ENCODE peak calls at places on chromosomes 1 and 21, in four cellular contexts. One of them, this sample, is unnamed.

GRCh38 chr1:23673086-23673813 is 18.4 kb upstream of the RPL11 start:
- DNase-seq in HepG2: peak
- DNase-seq in H1: peak
- DNase-seq in GM12878: no peak
- DNase-seq in this sample: peak

GRCh38 chr1:230242317-230242716 is 175.3 kb downstream of the GALNT2 start:
- DNase-seq in HepG2: no peak
- DNase-seq in H1: peak
- DNase-seq in GM12878: no peak
- DNase-seq in this sample: no peak

GRCh38 chr21:33940164-33940563 is 24.6 kb upstream of the ATP5PO start:
- DNase-seq in HepG2: no peak
- DNase-seq in H1: peak
- DNase-seq in GM12878: no peak
- DNase-seq in this sample: no peak

GRCh38 chr1:215605011-215605621 is 38.0 kb downstream of the KCTD3 start:
- DNase-seq in HepG2: no peak
- DNase-seq in H1: no peak
- DNase-seq in GM12878: no peak
- DNase-seq in this sample: no peak

GRCh38 chr1:35537788-35538187 is 19.4 kb downstream of the KIAA0319L start:
- DNase-seq in HepG2: no peak
- DNase-seq in H1: no peak
- DNase-seq in GM12878: no peak
- DNase-seq in this sample: no peak

GRCh38 chr1:182955596-182956588 is 2.9 kb upstream of the SHCBP1L start:
- DNase-seq in HepG2: no peak
- DNase-seq in H1: no peak
- DNase-seq in GM12878: no peak
- DNase-seq in this sample: no peak

GRCh38 chr1:184745929-184746583 is 8.6 kb downstream of the EDEM3 start:
- DNase-seq in HepG2: peak
- DNase-seq in H1: no peak
- DNase-seq in GM12878: peak
- DNase-seq in this sample: no peak

GRCh38 chr1:204728456-204728855 is 42.9 kb upstream of the LRRN2 start:
- DNase-seq in HepG2: no peak
- DNase-seq in H1: no peak
- DNase-seq in GM12878: no peak
- DNase-seq in this sample: no peak

GRCh38 chr1:26951216-26951615 is 9.1 kb downstream of the KDF1 start:
- DNase-seq in HepG2: no peak
- DNase-seq in H1: no peak
- DNase-seq in GM12878: no peak
- DNase-seq in this sample: no peak

GRCh38 chr1:47830856-47831255 is 166.3 kb downstream of the TRABD2B start:
- DNase-seq in HepG2: no peak
- DNase-seq in H1: no peak
- DNase-seq in GM12878: no peak
- DNase-seq in this sample: no peak

GRCh38 chr1:9128161-9128519 is 762 bp downstream of the GPR157 start:
- DNase-seq in HepG2: no peak
- DNase-seq in H1: peak
- DNase-seq in GM12878: no peak
- DNase-seq in this sample: no peak

GRCh38 chr1:29586215-29586614 is 349.9 kb downstream of the PTPRU start:
- DNase-seq in HepG2: no peak
- DNase-seq in H1: peak
- DNase-seq in GM12878: no peak
- DNase-seq in this sample: no peak

GRCh38 chr1:37877991-37878544 is 18.7 kb upstream of the MTF1 start:
- DNase-seq in HepG2: no peak
- DNase-seq in H1: no peak
- DNase-seq in GM12878: no peak
- DNase-seq in this sample: no peak

GRCh38 chr1:156767879-156768608 is 709 bp downstream of the PRCC start:
- DNase-seq in HepG2: no peak
- DNase-seq in H1: peak
- DNase-seq in GM12878: no peak
- DNase-seq in this sample: peak

GRCh38 chr1:38623529-38623928 is 236.0 kb downstream of the RRAGC start:
- DNase-seq in HepG2: no peak
- DNase-seq in H1: no peak
- DNase-seq in GM12878: no peak
- DNase-seq in this sample: no peak

GRCh38 chr1:147822292-147822691 is 61.9 kb upstream of the GJA5 start:
- DNase-seq in HepG2: no peak
- DNase-seq in H1: no peak
- DNase-seq in GM12878: no peak
- DNase-seq in this sample: no peak

GRCh38 chr1:147826259-147826658 is 65.9 kb upstream of the GJA5 start:
- DNase-seq in HepG2: no peak
- DNase-seq in H1: no peak
- DNase-seq in GM12878: no peak
- DNase-seq in this sample: no peak

GRCh38 chr1:147824776-147825175 is 64.4 kb upstream of the GJA5 start:
- DNase-seq in HepG2: no peak
- DNase-seq in H1: no peak
- DNase-seq in GM12878: no peak
- DNase-seq in this sample: no peak

GRCh38 chr1:147821883-147822282 is 61.5 kb upstream of the GJA5 start:
- DNase-seq in HepG2: no peak
- DNase-seq in H1: no peak
- DNase-seq in GM12878: no peak
- DNase-seq in this sample: no peak

GRCh38 chr1:147825586-147825985 is 65.2 kb upstream of the GJA5 start:
- DNase-seq in HepG2: no peak
- DNase-seq in H1: no peak
- DNase-seq in GM12878: no peak
- DNase-seq in this sample: no peak
- TF ChIP-seq CBX5 in HepG2: no peak
- TF ChIP-seq CBX5 in H1: no peak
- TF ChIP-seq CBX5 in GM12878: no peak
- TF ChIP-seq CBX5 in this sample: no peak

DNA sequence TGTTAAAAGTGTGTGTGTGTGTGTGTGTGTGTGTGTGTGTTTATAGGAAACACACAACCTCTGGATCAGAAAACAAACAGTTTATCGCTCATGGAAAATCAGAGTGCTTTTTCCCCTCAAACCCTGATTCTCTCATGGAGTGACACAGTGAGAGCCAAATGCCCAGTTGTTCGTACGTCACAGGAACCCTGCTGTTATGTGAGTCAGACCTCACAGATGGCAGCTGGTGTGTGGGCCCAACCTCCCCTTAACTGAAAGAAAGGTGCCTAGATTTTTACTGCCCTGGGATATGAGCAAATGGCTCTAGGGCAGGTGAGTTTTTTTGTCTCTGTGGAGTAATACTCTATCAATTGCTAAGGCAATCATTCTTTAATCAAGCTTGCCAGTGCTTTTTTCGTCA is 1788.1 kb downstream of the BRINP3 start:
- DNase-seq in HepG2: no peak
- DNase-seq in H1: no peak
- DNase-seq in GM12878: no peak
- DNase-seq in this sample: no peak
- TF ChIP-seq CBX5 in HepG2: no peak
- TF ChIP-seq CBX5 in H1: no peak
- TF ChIP-seq CBX5 in GM12878: no peak
- TF ChIP-seq CBX5 in this sample: no peak

DNA sequence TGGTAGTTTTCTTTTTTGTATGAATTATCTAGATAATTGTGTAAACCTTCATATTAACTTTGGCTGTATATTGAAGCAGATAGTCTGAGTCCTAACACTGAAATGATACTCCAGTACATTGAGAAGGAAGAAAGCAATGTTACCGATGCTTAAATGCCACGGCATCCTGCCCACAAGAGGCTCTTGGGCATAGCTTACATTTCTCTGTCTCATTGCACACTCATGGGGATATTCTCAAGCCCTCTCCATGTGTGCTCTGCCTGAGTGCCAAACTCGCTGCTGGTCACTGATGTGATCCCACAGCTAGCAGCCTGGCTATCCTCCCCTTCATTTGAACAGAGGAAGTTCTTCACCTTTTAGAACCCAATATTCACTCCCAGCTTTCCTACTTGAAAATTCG is 179.4 kb downstream of the TGFB2 start:
- DNase-seq in HepG2: no peak
- DNase-seq in H1: no peak
- DNase-seq in GM12878: no peak
- DNase-seq in this sample: no peak
- TF ChIP-seq CBX5 in HepG2: no peak
- TF ChIP-seq CBX5 in H1: no peak
- TF ChIP-seq CBX5 in GM12878: no peak
- TF ChIP-seq CBX5 in this sample: no peak

GRCh38 chr1:91499346-91499745 is 1.3 kb upstream of the CDC7 start:
- DNase-seq in HepG2: peak
- DNase-seq in H1: no peak
- DNase-seq in GM12878: no peak
- DNase-seq in this sample: no peak

GRCh38 chr1:91498035-91498434 is 2.6 kb upstream of the CDC7 start:
- DNase-seq in HepG2: peak
- DNase-seq in H1: no peak
- DNase-seq in GM12878: no peak
- DNase-seq in this sample: no peak

GRCh38 chr1:91499904-91500755 is 521 bp upstream of the CDC7 start:
- DNase-seq in HepG2: peak
- DNase-seq in H1: no peak
- DNase-seq in GM12878: no peak
- DNase-seq in this sample: peak

GRCh38 chr1:91500756-91501526 is at the start of gene CDC7:
- DNase-seq in HepG2: peak
- DNase-seq in H1: peak
- DNase-seq in GM12878: peak
- DNase-seq in this sample: peak

GRCh38 chr1:91498498-91499245 is 2.0 kb upstream of the CDC7 start:
- DNase-seq in HepG2: peak
- DNase-seq in H1: no peak
- DNase-seq in GM12878: no peak
- DNase-seq in this sample: no peak
- TF ChIP-seq CBX5 in HepG2: no peak
- TF ChIP-seq CBX5 in H1: no peak
- TF ChIP-seq CBX5 in GM12878: no peak
- TF ChIP-seq CBX5 in this sample: no peak

GRCh38 chr1:7232441-7232840 is 447.2 kb downstream of the CAMTA1 start:
- DNase-seq in HepG2: no peak
- DNase-seq in H1: no peak
- DNase-seq in GM12878: no peak
- DNase-seq in this sample: no peak
- TF ChIP-seq CBX5 in HepG2: no peak
- TF ChIP-seq CBX5 in H1: no peak
- TF ChIP-seq CBX5 in GM12878: no peak
- TF ChIP-seq CBX5 in this sample: no peak

DNA sequence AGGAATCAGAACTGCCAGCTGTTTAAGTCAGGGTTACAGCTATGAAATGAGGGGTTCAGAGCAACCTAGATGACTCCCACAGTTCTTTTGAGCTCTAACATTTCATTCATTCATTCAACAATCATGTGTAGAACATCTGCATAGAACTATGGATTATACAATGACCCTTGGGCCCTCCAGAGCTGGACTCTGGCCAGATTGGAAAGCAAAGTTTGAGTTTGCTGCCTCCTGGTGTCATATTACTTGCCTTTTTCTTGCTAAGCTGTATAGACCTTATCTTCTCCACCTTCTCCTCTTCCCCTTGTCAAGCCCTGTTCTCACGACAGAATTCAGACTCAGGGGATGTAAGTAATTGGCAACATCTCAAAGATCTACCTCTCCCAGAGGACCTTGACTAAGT is 4.0 kb downstream of the CASQ2 start:
- DNase-seq in HepG2: peak
- DNase-seq in H1: no peak
- DNase-seq in GM12878: no peak
- DNase-seq in this sample: peak
- TF ChIP-seq CBX5 in HepG2: no peak
- TF ChIP-seq CBX5 in H1: no peak
- TF ChIP-seq CBX5 in GM12878: no peak
- TF ChIP-seq CBX5 in this sample: no peak

DNA sequence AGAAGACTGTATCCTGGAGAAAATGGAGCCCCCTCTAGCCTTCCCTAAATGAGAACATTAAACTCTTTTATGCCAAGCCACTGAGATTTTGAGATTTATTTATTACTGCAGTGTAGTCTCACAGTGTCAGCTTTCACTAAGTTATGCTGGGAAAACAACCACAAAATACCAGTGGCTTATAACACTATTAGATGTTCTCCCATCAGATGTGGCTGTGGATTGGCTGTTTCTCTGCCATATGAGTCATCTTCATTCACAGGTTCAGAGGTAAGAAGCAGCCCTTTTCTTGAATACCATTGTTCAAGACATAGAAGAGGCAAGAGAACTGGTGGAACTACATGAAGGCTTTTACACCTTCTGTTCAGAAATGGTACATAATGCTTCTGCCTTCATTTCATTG is 32.1 kb upstream of the ST6GALNAC5 start:
- DNase-seq in HepG2: no peak
- DNase-seq in H1: no peak
- DNase-seq in GM12878: no peak
- DNase-seq in this sample: no peak
- TF ChIP-seq CBX5 in HepG2: no peak
- TF ChIP-seq CBX5 in H1: no peak
- TF ChIP-seq CBX5 in GM12878: no peak
- TF ChIP-seq CBX5 in this sample: no peak

GRCh38 chr1:219322766-219323165 is 149.1 kb downstream of the LYPLAL1 start:
- DNase-seq in HepG2: no peak
- DNase-seq in H1: no peak
- DNase-seq in GM12878: no peak
- DNase-seq in this sample: no peak

GRCh38 chr1:219325368-219325742 is 151.7 kb downstream of the LYPLAL1 start:
- DNase-seq in HepG2: no peak
- DNase-seq in H1: no peak
- DNase-seq in GM12878: no peak
- DNase-seq in this sample: no peak

GRCh38 chr1:219324629-219325367 is 151.1 kb downstream of the LYPLAL1 start:
- DNase-seq in HepG2: no peak
- DNase-seq in H1: no peak
- DNase-seq in GM12878: no peak
- DNase-seq in this sample: no peak

GRCh38 chr1:219324171-219324570 is 150.5 kb downstream of the LYPLAL1 start:
- DNase-seq in HepG2: no peak
- DNase-seq in H1: no peak
- DNase-seq in GM12878: no peak
- DNase-seq in this sample: no peak

GRCh38 chr1:219323426-219323825 is 149.7 kb downstream of the LYPLAL1 start:
- DNase-seq in HepG2: no peak
- DNase-seq in H1: no peak
- DNase-seq in GM12878: no peak
- DNase-seq in this sample: no peak
- TF ChIP-seq CBX5 in HepG2: no peak
- TF ChIP-seq CBX5 in H1: no peak
- TF ChIP-seq CBX5 in GM12878: no peak
- TF ChIP-seq CBX5 in this sample: no peak

GRCh38 chr21:43703068-43703880 is 15.7 kb upstream of the PDXK start:
- DNase-seq in HepG2: peak
- DNase-seq in H1: peak
- DNase-seq in GM12878: no peak
- DNase-seq in this sample: peak
- TF ChIP-seq CBX5 in HepG2: no peak
- TF ChIP-seq CBX5 in H1: no peak
- TF ChIP-seq CBX5 in GM12878: no peak
- TF ChIP-seq CBX5 in this sample: no peak

This sample was measured in K562.